ENCODE peak calls at places on chromosome 6, in five cellular contexts. I, N, Y, H and O are unnamed samples.
A peak's percentile ranks its signal among the peaks of the same experiment; 100 is the strongest.

GRCh38 chr6:132043148-132043547 is 92.0 kb upstream of the CCN2 start:
- DNase-seq in N (no peak), H (no peak), I (no peak), Y (no peak), O (no peak)

GRCh38 chr6:154488802-154489437 is 21.6 kb downstream of the CNKSR3 start:
- DNase-seq in I (peak; percentile 62), Y (peak; percentile 74), H (no peak), N (no peak), O (peak; percentile 42)

GRCh38 chr6:149840345-149841075 is 23.6 kb downstream of the LRP11 start:
- DNase-seq in I (peak; percentile 83), N (peak; percentile 66), Y (peak; percentile 92), H (peak; percentile 42), O (peak; percentile 96)

GRCh38 chr6:89834884-89835792 is 5.5 kb downstream of the CASP8AP2 start:
- DNase-seq in H (no peak), N (no peak), Y (peak; percentile 41), I (no peak), O (no peak)

GRCh38 chr6:31592396-31592771 is 422 bp downstream of the NCR3 start:
- DNase-seq in Y (no peak), H (no peak), I (no peak), N (no peak), O (no peak)

GRCh38 chr6:45900808-45901752 is 114.6 kb downstream of the CLIC5 start:
- DNase-seq in I (no peak), H (no peak), N (no peak), Y (no peak), O (no peak)

GRCh38 chr6:128095362-128095761 is 194.5 kb upstream of the THEMIS start:
- DNase-seq in N (no peak), Y (peak; percentile 11), I (no peak), H (no peak), O (no peak)

GRCh38 chr6:161882196-161882595 is 608.3 kb upstream of the AGPAT4 start:
- DNase-seq in H (no peak), I (no peak), Y (no peak), N (no peak), O (no peak)

GRCh38 chr6:83151114-83151513 is 42.0 kb downstream of the PGM3 start:
- DNase-seq in N (no peak), I (peak; percentile 34), H (no peak), Y (peak; percentile 86), O (peak; percentile 6)

GRCh38 chr6:166842607-166843006 is 113.7 kb downstream of the RNASET2 start:
- DNase-seq in H (no peak), N (no peak), I (no peak), Y (no peak), O (no peak)

GRCh38 chr6:104095661-104096416 is 763.9 kb downstream of the HACE1 start:
- DNase-seq in Y (no peak), H (no peak), N (no peak), I (no peak), O (no peak)

GRCh38 chr6:93581371-93581770 is 162.0 kb upstream of the EPHA7 start:
- DNase-seq in H (no peak), Y (no peak), N (no peak), I (no peak), O (peak; percentile 4)

GRCh38 chr6:88662163-88662580 is 301.2 kb downstream of the RNGTT start:
- DNase-seq in H (no peak), N (no peak), I (no peak), Y (no peak), O (no peak)
- H3K9me3 ChIP-seq in H (no peaks in the 10 kb centered on the region), N (no peaks in the 10 kb centered on the region), I (no peaks in the 10 kb centered on the region), Y (peaks cover 5% of the 10 kb centered on the region), O (peaks cover 3% of the 10 kb centered on the region)

DNA sequence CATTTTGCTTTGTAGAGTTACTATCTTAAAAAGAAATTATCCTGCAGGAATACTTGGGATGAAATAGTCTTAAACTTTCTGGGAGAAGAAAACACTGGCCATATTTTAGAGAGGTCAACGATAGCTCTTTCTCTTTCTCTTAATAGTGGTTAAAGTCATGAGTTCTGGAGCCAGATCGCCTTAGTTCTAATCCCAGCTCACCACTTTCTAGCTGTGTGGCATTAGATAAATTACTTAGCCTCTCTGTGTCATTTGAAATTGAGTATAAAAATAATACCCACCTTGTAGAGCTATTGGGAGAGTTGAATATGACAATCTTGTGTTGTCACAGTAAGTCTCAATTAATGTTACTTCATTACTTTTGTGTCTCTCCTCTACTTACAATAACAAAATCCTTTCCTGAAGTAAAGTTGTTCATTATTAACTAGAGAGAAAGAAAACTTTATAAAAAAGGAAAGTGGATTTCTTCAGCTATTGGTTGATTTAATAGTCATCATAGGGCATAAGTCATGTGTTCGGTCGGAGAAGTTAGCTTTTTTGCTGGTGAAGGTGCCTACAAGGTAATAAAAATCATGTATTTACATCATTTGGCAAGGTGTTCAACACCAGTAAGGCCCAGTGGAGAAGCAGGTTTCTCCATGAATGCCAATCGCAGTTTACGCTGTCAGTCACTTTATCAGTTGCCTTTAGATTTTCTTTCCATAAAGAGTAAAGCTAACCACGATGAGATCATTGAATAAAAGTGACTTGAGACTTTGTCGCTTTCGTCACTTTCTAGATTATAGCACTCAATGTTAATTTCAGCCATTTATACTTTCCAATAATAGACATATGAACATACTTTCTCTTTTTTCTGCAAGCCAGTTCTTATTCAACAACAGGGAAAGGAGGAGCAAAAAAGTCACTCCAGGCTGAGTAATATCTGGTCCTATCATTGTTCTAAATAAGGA is 2.0 kb downstream of the NEDD9 start:
- DNase-seq in I (no peak), H (no peak), N (peak; percentile 59), Y (no peak), O (no peak)
- H3K4me3 ChIP-seq in I (peak overlapping the region; percentile 97), H (peak overlapping the region; percentile 55), N (peak overlapping the region; percentile 70), Y (peak overlapping the region; percentile 71), O (peak overlapping the region; percentile 67)

GRCh38 chr6:151408858-151409257 is 17.5 kb upstream of the ZBTB2 start:
- DNase-seq in H (no peak), Y (no peak), I (no peak), N (no peak), O (no peak)

GRCh38 chr6:151413372-151414145 is 22.2 kb upstream of the ZBTB2 start:
- DNase-seq in N (no peak), I (no peak), Y (no peak), H (no peak), O (no peak)

GRCh38 chr6:151412905-151413304 is 21.5 kb upstream of the ZBTB2 start:
- DNase-seq in Y (no peak), N (no peak), H (no peak), I (no peak), O (no peak)

GRCh38 chr6:151409260-151409659 is 17.9 kb upstream of the ZBTB2 start:
- DNase-seq in Y (no peak), I (no peak), N (no peak), H (no peak), O (no peak)

DNA sequence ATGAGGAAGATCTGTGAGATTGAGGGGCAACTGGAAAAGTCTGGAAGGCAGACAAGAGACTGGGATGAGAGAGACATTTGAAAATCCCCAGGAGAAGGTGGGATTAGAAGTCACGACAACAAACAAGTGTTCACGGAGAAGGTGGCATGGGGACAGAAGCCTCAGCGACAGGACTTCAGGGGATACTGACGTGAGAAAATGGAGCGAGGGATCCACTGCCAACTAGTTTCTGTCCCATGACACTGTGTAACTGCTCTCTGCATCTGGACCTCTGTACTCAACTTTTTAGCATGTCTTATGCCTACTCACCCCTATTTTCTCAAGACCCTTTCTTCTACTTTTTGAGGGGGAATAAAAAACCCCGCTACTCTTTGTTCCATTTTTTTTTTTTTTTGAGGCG is 18.3 kb upstream of the ZBTB2 start:
- DNase-seq in I (no peak), H (no peak), N (no peak), Y (no peak), O (no peak)
- H3K36me3 ChIP-seq in I (peaks cover 10% of the 10 kb centered on the region), H (no peaks in the 10 kb centered on the region), N (peaks cover 16% of the 10 kb centered on the region), Y (peaks cover 43% of the 10 kb centered on the region), O (peaks cover 86% of the 10 kb centered on the region)

DNA sequence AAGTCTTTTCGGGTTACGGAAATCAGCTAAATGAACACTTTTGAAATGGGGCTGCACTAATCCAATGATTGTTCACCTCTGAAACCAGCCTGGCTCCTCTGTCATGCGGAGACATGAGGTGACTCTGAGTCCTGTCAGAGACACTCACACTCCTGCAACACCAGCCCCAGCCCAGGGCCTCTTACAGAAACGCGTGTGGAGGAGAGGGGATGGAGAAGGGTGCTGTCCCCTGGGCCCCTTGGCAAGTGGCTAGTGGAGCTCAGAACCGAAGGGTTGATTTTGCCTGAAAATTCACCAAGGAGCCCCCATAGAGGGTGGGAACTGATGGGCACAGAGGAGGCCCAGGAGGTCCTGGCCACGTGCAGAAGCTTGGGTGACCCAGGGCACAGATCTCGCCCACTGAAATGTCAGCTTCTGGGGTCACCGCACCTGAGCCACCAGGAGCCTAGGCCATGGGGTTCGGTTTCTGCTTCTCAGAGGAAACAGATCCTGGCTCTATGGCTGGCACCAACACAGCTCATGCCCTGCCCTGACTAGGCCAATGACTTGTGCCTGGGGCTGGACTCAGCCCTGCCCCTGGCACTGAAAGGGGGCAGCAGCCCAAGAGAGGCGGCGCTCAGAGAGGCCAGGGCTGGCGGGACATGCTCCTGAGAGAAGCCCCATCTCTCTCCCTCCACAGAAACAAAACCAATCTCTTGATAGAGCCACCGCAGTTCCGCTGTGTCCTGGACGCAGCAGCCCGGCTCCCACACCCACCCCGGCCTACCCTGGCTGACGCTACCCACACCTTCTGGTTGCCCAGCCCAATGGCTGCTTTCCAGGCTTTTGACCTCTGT is 144.7 kb downstream of the ERMARD start:
- DNase-seq in N (no peak), Y (no peak), I (no peak), H (no peak), O (no peak)
- H3K9me3 ChIP-seq in N (no peaks in the 10 kb centered on the region), Y (peaks cover 46% of the 10 kb centered on the region), I (no peaks in the 10 kb centered on the region), H (no peaks in the 10 kb centered on the region), O (no peaks in the 10 kb centered on the region)

GRCh38 chr6:148760568-148761531 is 14.0 kb downstream of the UST start:
- DNase-seq in H (peak; percentile 71), N (no peak), Y (peak; percentile 92), I (no peak), O (peak; percentile 87)

GRCh38 chr6:148758492-148758891 is 11.7 kb downstream of the UST start:
- DNase-seq in Y (no peak), H (no peak), N (no peak), I (no peak), O (no peak)

GRCh38 chr6:148757944-148758343 is 11.1 kb downstream of the UST start:
- DNase-seq in I (no peak), H (no peak), N (no peak), Y (no peak), O (no peak)

GRCh38 chr6:148760143-148760505 is 13.3 kb downstream of the UST start:
- DNase-seq in N (no peak), I (no peak), Y (no peak), H (no peak), O (no peak)

DNA sequence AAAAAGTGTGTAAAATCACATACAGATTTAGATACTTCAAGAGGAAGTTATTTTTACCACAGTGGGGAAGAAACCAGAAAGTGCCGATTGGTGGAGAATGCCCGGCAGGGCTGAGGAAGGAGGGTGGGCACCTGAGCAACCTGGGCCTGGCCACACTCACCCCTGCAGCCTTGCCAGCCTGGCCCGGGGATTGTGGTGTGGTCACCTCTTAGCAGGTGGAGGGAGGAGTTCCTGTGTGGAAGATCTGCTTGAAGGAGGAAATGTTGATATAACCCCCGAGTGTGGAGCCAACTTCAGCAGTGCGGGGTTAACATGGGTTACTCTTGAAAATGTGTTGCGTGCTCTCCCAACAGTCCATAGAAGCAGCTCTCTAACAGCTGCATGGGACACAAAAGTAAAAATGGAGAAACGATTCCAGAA is 14.7 kb downstream of the UST start:
- DNase-seq in I (no peak), Y (peak; percentile 22), H (no peak), N (no peak), O (peak; percentile 20)
- H3K4me3 ChIP-seq in I (no peak overlapping the region), Y (peak overlapping the region; percentile 5), H (peak overlapping the region; percentile 2), N (no peak overlapping the region), O (peak overlapping the region; percentile 28)

GRCh38 chr6:170537329-170537728 is 15.8 kb downstream of the PSMB1 start:
- DNase-seq in N (no peak), I (no peak), Y (no peak), H (no peak), O (no peak)
- H3K36me3 ChIP-seq in N (peaks cover 40% of the 10 kb centered on the region), I (peaks cover 68% of the 10 kb centered on the region), Y (peaks cover 40% of the 10 kb centered on the region), H (no peaks in the 10 kb centered on the region), O (peaks cover 88% of the 10 kb centered on the region)